ENCODE peak calls at places on chromosomes 12 and 14, in seven cellular contexts. R is astrocyte, L is AG04450, P is mesenchymal stem cell, D is ovary, Q is heart left ventricle, O is left ventricle myocardium inferior. Z is an unnamed sample. For H3K9me3, the result is how much of the 10 kb centered on the place peaks cover.

GRCh38 chr12:56629459-56630179 is 507 bp downstream of the BAZ2A start:
- DNase-seq in O (peak), D (peak), L (no peak), P (peak), R (no peak), Q (peak), Z (peak)

GRCh38 chr12:103197725-103198388 is 240.4 kb downstream of the ASCL1 start:
- DNase-seq in D (no peak), O (no peak), R (no peak), Q (no peak), L (no peak), P (no peak), Z (no peak)

GRCh38 chr14:91219505-91220389 is 24.8 kb downstream of the GPR68 start:
- DNase-seq in L (no peak), D (no peak), P (no peak), O (peak), R (no peak), Q (peak), Z (no peak)

GRCh38 chr12:1073652-1074051 is 82.6 kb downstream of the ERC1 start:
- DNase-seq in O (no peak), L (no peak), D (no peak), P (no peak), R (no peak), Q (no peak), Z (no peak)

GRCh38 chr12:89280833-89281533 is 71.3 kb downstream of the DUSP6 start:
- DNase-seq in D (no peak), O (peak), P (peak), L (no peak), Q (peak), R (no peak), Z (no peak)

GRCh38 chr12:7079826-7080125 is 12.5 kb downstream of the C1R start:
- DNase-seq in O (no peak), R (peak), D (no peak), L (peak), Q (no peak), P (peak), Z (peak)

GRCh38 chr14:48333221-48333910 is 658.0 kb upstream of the MDGA2 start:
- DNase-seq in L (no peak), O (no peak), R (peak), D (no peak), Q (no peak), P (peak), Z (no peak)

GRCh38 chr12:62859203-62859799 is 75.6 kb downstream of the PPM1H start:
- DNase-seq in P (no peak), L (no peak), Q (no peak), R (no peak), O (no peak), D (no peak), Z (no peak)

GRCh38 chr12:78060186-78060585 is 229.5 kb downstream of the NAV3 start:
- DNase-seq in P (peak), D (no peak), O (no peak), L (peak), R (peak), Q (no peak), Z (no peak)

GRCh38 chr14:76348898-76349297 is 27.0 kb upstream of the ESRRB start:
- DNase-seq in Q (peak), P (peak), L (no peak), D (no peak), O (peak), R (peak), Z (peak)

GRCh38 chr12:84757978-84758377 is 154.6 kb downstream of the SLC6A15 start:
- DNase-seq in L (no peak), Q (no peak), O (no peak), R (peak), D (no peak), P (peak), Z (no peak)

GRCh38 chr12:110431957-110432587 is 18.1 kb downstream of the ARPC3 start:
- DNase-seq in Q (no peak), L (no peak), O (no peak), P (no peak), D (peak), R (no peak), Z (no peak)

GRCh38 chr14:32938719-32939253 is at the start of gene NPAS3:
- DNase-seq in D (no peak), Q (no peak), R (no peak), O (peak), L (no peak), P (no peak), Z (peak)

GRCh38 chr14:34157642-34158041 is 206.8 kb upstream of the EGLN3 start:
- DNase-seq in L (no peak), P (no peak), Q (no peak), R (no peak), O (no peak), D (no peak), Z (no peak)

DNA sequence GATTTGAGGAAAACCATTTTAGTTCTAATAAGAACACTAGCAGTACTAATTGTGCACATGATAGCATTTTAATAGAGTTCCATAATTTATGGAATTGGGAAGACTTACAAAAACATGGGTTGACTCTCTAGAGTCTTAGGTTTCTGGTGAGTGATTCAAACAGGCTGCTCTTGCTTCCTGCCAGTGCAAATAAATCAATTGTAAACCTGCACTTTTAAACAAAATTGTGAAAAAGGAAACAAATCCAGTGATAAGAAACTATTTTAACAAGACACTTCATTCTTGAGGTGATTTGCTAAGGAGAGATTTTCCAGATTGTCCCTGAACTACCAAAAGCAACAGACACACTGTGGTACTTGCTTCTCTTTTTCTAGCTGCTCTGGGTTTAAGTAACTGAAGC is 112.2 kb downstream of the CACNA1C start:
- DNase-seq in O (no peak), L (no peak), D (no peak), P (no peak), Q (no peak), R (peak), Z (no peak)
- H3K9me3 ChIP-seq in O (under half), L (under half), D (under half), P (under half), Q (under half), R (under half), Z (under half)

GRCh38 chr14:50476134-50476533 is 56.2 kb downstream of the MAP4K5 start:
- DNase-seq in P (no peak), O (no peak), L (no peak), R (no peak), D (no peak), Q (no peak), Z (no peak)
- H3K9me3 ChIP-seq in P (half or more), O (under half), L (under half), R (under half), D (under half), Q (under half), Z (under half)

DNA sequence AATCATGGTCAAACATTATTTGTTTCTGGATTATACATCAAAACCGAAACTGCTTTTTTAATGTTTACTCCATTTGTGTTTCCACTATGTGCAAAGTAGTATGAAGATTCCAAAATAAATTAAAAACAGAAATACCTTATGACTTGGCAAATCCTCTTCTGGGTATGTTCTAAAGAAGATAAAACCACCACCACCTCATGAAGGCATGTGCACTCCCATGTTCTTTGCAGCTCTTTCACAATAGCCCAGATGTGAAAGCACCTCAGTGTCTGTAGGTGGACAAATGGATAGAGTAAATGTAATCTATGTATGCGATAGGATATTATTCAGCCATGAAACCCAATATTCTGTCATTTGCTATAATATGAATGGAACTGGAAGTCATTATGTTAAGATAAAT is 543.9 kb downstream of the TMEM121 start:
- DNase-seq in D (no peak), Q (no peak), R (no peak), O (no peak), P (no peak), L (no peak), Z (no peak)
- H3K9me3 ChIP-seq in D (under half), Q (under half), R (under half), O (under half), P (under half), L (under half), Z (under half)

GRCh38 chr14:105843444-105844046 is 317.2 kb downstream of the TMEM121 start:
- DNase-seq in D (peak), L (no peak), Q (no peak), P (no peak), R (no peak), O (no peak), Z (peak)
- H3K9me3 ChIP-seq in D (under half), L (half or more), Q (under half), P (under half), R (under half), O (under half), Z (under half)

DNA sequence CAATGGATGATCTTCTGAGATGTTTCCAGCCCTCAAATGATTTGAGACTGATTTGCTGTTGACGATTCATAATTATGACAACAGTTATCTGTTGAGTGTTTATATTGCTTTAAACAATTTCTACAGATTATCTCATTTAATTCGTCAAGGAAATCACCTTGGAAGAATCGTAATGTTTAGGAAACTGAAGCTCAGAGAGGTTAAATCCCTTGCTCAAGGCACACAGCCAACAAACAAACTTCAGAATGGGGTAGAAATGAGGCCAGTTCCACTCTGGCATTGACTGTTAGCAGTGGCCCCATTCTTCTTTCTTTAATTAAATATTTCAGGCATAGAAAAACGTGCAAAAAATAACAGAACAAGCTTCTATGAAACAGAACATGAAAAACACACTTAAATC is 4.0 kb upstream of the WSCD2 start:
- DNase-seq in L (no peak), R (no peak), D (no peak), Q (no peak), P (no peak), O (no peak), Z (no peak)
- H3K9me3 ChIP-seq in L (under half), R (under half), D (under half), Q (under half), P (under half), O (under half), Z (under half)

DNA sequence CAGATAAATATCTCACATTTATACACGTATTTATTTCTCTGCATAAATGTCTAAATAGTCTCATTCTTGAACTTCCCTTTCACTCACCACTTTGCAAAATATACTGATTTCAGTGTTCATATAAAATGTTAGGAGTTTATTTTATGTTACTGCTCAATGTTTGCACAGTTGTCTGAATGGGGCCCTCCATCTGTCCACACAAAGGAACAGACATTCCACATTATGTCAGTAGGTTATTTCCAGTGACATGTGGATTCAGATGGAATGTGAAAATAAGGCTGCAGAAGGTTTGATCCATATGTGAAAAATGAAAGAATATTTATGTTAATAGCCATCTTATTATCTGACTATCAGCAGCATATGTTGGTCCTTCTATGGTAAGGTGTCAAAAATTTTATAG is 994.4 kb upstream of the SEL1L start:
- DNase-seq in P (no peak), Q (no peak), O (no peak), L (no peak), R (no peak), D (no peak), Z (no peak)
- H3K9me3 ChIP-seq in P (under half), Q (under half), O (under half), L (under half), R (under half), D (under half), Z (under half)